ENCODE peak calls at places on chromosomes 11 and 22, in ten cellular contexts. T is A172, H is myocyte, F is astrocyte of the cerebellum, B is heart left ventricle, J is GM10248, K is midbrain, O is GM23338, D is HT1080, N is AG04449. A is an unnamed sample.
A peak's percentile ranks its signal among the peaks of the same experiment; 100 is the strongest.

GRCh38 chr11:77193915-77194830 is 66.1 kb downstream of the MYO7A start:
- DNase-seq in T (no peak), H (no peak), F (no peak), B (no peak), J (no peak), K (no peak), O (no peak), D (no peak), N (no peak), A (no peak)

GRCh38 chr22:48589901-48590300 is 1237.8 kb downstream of the BRD1 start:
- DNase-seq in T (no peak), H (no peak), F (no peak), B (no peak), J (no peak), K (no peak), O (no peak), D (no peak), N (no peak), A (no peak)

GRCh38 chr11:118202599-118203422 is 22.0 kb downstream of the JAML start:
- DNase-seq in T (no peak), H (no peak), F (no peak), B (no peak), J (no peak), K (no peak), O (no peak), D (no peak), N (no peak), A (no peak)

GRCh38 chr11:90874971-90875370 is 652.1 kb upstream of the CHORDC1 start:
- DNase-seq in T (no peak), H (no peak), F (no peak), B (no peak), J (no peak), K (no peak), O (no peak), D (no peak), N (no peak), A (no peak)

GRCh38 chr22:31193092-31193491 is 19.0 kb upstream of the LIMK2 start:
- DNase-seq in T (no peak), H (no peak), F (no peak), B (no peak), J (no peak), K (no peak), O (no peak), D (no peak), N (no peak), A (no peak)

GRCh38 chr11:117828641-117829368 is 4.3 kb upstream of the FXYD2 start:
- DNase-seq in T (peak; percentile 70), H (peak; percentile 92), F (peak; percentile 58), B (peak; percentile 52), J (peak; percentile 76), K (no peak), O (no peak), D (peak; percentile 90), N (no peak), A (peak; percentile 87)

GRCh38 chr22:24758164-24758799 is 16.2 kb downstream of the PIWIL3 start:
- DNase-seq in T (no peak), H (peak; percentile 58), F (peak; percentile 31), B (peak; percentile 44), J (peak; percentile 50), K (peak; percentile 57), O (peak; percentile 83), D (peak; percentile 4), N (no peak), A (peak; percentile 49)

GRCh38 chr11:36312593-36312990 is 16.5 kb downstream of the PRR5L start:
- DNase-seq in T (peak; percentile 48), H (peak; percentile 57), F (peak; percentile 44), B (peak; percentile 10), J (no peak), K (no peak), O (no peak), D (peak; percentile 90), N (no peak), A (peak; percentile 62)

GRCh38 chr11:78504708-78505107 is 70.0 kb downstream of the NARS2 start:
- DNase-seq in T (no peak), H (no peak), F (no peak), B (no peak), J (no peak), K (no peak), O (no peak), D (no peak), N (no peak), A (no peak)

GRCh38 chr11:35267504-35267903 is 128.5 kb downstream of the CD44 start:
- DNase-seq in T (peak; percentile 55), H (no peak), F (peak; percentile 79), B (no peak), J (no peak), K (no peak), O (no peak), D (peak; percentile 90), N (peak; percentile 58), A (peak; percentile 36)

GRCh38 chr11:33452806-33453205 is 195.6 kb downstream of the HIPK3 start:
- DNase-seq in T (peak; percentile 92), H (peak; percentile 55), F (peak; percentile 81), B (no peak), J (no peak), K (no peak), O (no peak), D (peak; percentile 93), N (peak; percentile 82), A (peak; percentile 25)

GRCh38 chr11:5713695-5714094 is 22.6 kb upstream of the OR56B1 start:
- DNase-seq in T (no peak), H (no peak), F (peak; percentile 37), B (no peak), J (no peak), K (no peak), O (no peak), D (no peak), N (no peak), A (no peak)

GRCh38 chr11:72222106-72222891 is 2.3 kb upstream of the INPPL1 start:
- DNase-seq in T (no peak), H (no peak), F (no peak), B (no peak), J (peak; percentile 7), K (no peak), O (no peak), D (no peak), N (no peak), A (no peak)

GRCh38 chr11:227824-228223 is 8.3 kb downstream of the SIRT3 start:
- DNase-seq in T (no peak), H (no peak), F (no peak), B (no peak), J (no peak), K (no peak), O (no peak), D (no peak), N (no peak), A (no peak)

GRCh38 chr11:34665077-34665835 is 44.4 kb downstream of the EHF start:
- DNase-seq in T (no peak), H (no peak), F (no peak), B (no peak), J (no peak), K (no peak), O (no peak), D (no peak), N (no peak), A (no peak)

GRCh38 chr11:66268953-66269906 is 791 bp downstream of the RAB1B start:
- DNase-seq in T (peak; percentile 40), H (peak; percentile 75), F (no peak), B (no peak), J (no peak), K (no peak), O (peak; percentile 72), D (peak; percentile 56), N (no peak), A (peak; percentile 45)

GRCh38 chr22:37244114-37244921 is at the start of gene RAC2:
- DNase-seq in T (peak; percentile 65), H (no peak), F (no peak), B (peak; percentile 62), J (peak; percentile 88), K (no peak), O (peak; percentile 62), D (peak; percentile 87), N (no peak), A (peak; percentile 80)

GRCh38 chr11:99117603-99118002 is 96.9 kb downstream of the CNTN5 start:
- DNase-seq in T (no peak), H (no peak), F (no peak), B (no peak), J (no peak), K (no peak), O (peak; percentile 14), D (peak; percentile 5), N (no peak), A (no peak)

GRCh38 chr11:7677071-7677470 is 3.8 kb upstream of the CYB5R2 start:
- DNase-seq in T (peak; percentile 76), H (no peak), F (peak; percentile 27), B (no peak), J (no peak), K (no peak), O (no peak), D (peak; percentile 83), N (no peak), A (no peak)

GRCh38 chr11:95283653-95284052 is 52.7 kb upstream of the SESN3 start:
- DNase-seq in T (no peak), H (no peak), F (no peak), B (no peak), J (no peak), K (no peak), O (no peak), D (no peak), N (no peak), A (no peak)

GRCh38 chr22:27718186-27719032 is 83.1 kb downstream of the MN1 start:
- DNase-seq in T (peak; percentile 95), H (peak; percentile 90), F (peak; percentile 37), B (peak; percentile 80), J (no peak), K (no peak), O (no peak), D (peak; percentile 95), N (peak; percentile 73), A (peak; percentile 82)

GRCh38 chr11:61996933-61997332 is 29.5 kb upstream of the FTH1 start:
- DNase-seq in T (no peak), H (no peak), F (no peak), B (no peak), J (no peak), K (peak; percentile 85), O (peak; percentile 46), D (no peak), N (no peak), A (no peak)

GRCh38 chr11:133606122-133606521 is 73.8 kb upstream of the OPCML start:
- DNase-seq in T (no peak), H (no peak), F (no peak), B (no peak), J (no peak), K (no peak), O (no peak), D (no peak), N (no peak), A (no peak)

GRCh38 chr22:48244388-48245118 is 1482.1 kb downstream of the TBC1D22A start:
- DNase-seq in T (no peak), H (no peak), F (no peak), B (no peak), J (no peak), K (no peak), O (no peak), D (no peak), N (no peak), A (no peak)

GRCh38 chr11:64251986-64252837 is 882 bp downstream of the PLCB3 start:
- DNase-seq in T (peak; percentile 33), H (peak; percentile 42), F (no peak), B (peak; percentile 58), J (peak; percentile 50), K (no peak), O (peak; percentile 66), D (peak; percentile 22), N (no peak), A (peak; percentile 65)